ENCODE peak calls at places on chromosome 7, in four cellular contexts. One of them, this sample, is unnamed.

GRCh38 chr7:100166317-100166940 is 2.0 kb downstream of the GAL3ST4 start:
- DNase-seq in HEK293T: no peak
- DNase-seq in T-cell: peak
- DNase-seq in nucleus accumbens: no peak
- DNase-seq in this sample: no peak

GRCh38 chr7:106659369-106659962 is 1.5 kb downstream of the CCDC71L start:
- DNase-seq in HEK293T: no peak
- DNase-seq in T-cell: no peak
- DNase-seq in nucleus accumbens: no peak
- DNase-seq in this sample: no peak

GRCh38 chr7:11810043-11810625 is 21.9 kb downstream of the THSD7A start:
- DNase-seq in HEK293T: no peak
- DNase-seq in T-cell: no peak
- DNase-seq in nucleus accumbens: no peak
- DNase-seq in this sample: no peak

GRCh38 chr7:155369-156000 is 36.9 kb upstream of the FAM20C start:
- DNase-seq in HEK293T: no peak
- DNase-seq in T-cell: no peak
- DNase-seq in nucleus accumbens: no peak
- DNase-seq in this sample: no peak

GRCh38 chr7:96697822-96698221 is 11.8 kb downstream of the SEM1 start:
- DNase-seq in HEK293T: no peak
- DNase-seq in T-cell: no peak
- DNase-seq in nucleus accumbens: no peak
- DNase-seq in this sample: no peak

GRCh38 chr7:47877336-47877735 is 70.9 kb downstream of the PKD1L1 start:
- DNase-seq in HEK293T: no peak
- DNase-seq in T-cell: no peak
- DNase-seq in nucleus accumbens: no peak
- DNase-seq in this sample: no peak

GRCh38 chr7:66847879-66848810 is 72.9 kb upstream of the TMEM248 start:
- DNase-seq in HEK293T: no peak
- DNase-seq in T-cell: no peak
- DNase-seq in nucleus accumbens: no peak
- DNase-seq in this sample: no peak

GRCh38 chr7:16753932-16754571 is 497 bp downstream of the TSPAN13 start:
- DNase-seq in HEK293T: peak
- DNase-seq in T-cell: peak
- DNase-seq in nucleus accumbens: peak
- DNase-seq in this sample: no peak

GRCh38 chr7:40922316-40922670 is 780.6 kb downstream of the INHBA start:
- DNase-seq in HEK293T: no peak
- DNase-seq in T-cell: no peak
- DNase-seq in nucleus accumbens: no peak
- DNase-seq in this sample: peak

GRCh38 chr7:111846900-111847299 is 284.6 kb upstream of the IMMP2L start:
- DNase-seq in HEK293T: no peak
- DNase-seq in T-cell: no peak
- DNase-seq in nucleus accumbens: peak
- DNase-seq in this sample: no peak

GRCh38 chr7:51226042-51226755 is 90.4 kb downstream of the COBL start:
- DNase-seq in HEK293T: no peak
- DNase-seq in T-cell: no peak
- DNase-seq in nucleus accumbens: no peak
- DNase-seq in this sample: no peak